ENCODE peak calls at places on chromosomes 2 and 18, in seven cellular contexts. X is lower leg skin, G is endothelial cell of umbilical vein, Z is testis, A is uterus, W is suprapubic skin, Q is body of pancreas. S is an unnamed sample.

GRCh38 chr2:15636972-15637785 is 45.5 kb downstream of the DDX1 start:
- DNase-seq in A (peak; percentile 66), G (peak; percentile 85), Z (peak; percentile 83), Q (peak; percentile 70), W (no peak), X (peak; percentile 93), S (peak; percentile 82)

GRCh38 chr2:161283926-161284325 is 24.3 kb upstream of the PSMD14 start:
- DNase-seq in Z (no peak), W (no peak), Q (no peak), A (no peak), X (no peak), G (no peak), S (no peak)

GRCh38 chr18:77676901-77677300 is 427.3 kb downstream of the GALR1 start:
- DNase-seq in W (no peak), X (no peak), A (no peak), G (no peak), Q (no peak), Z (no peak), S (no peak)

GRCh38 chr2:6642011-6642410 is 223.7 kb downstream of the CMPK2 start:
- DNase-seq in Q (no peak), A (no peak), X (no peak), Z (no peak), W (no peak), G (no peak), S (no peak)

GRCh38 chr18:11785444-11786055 is 65.7 kb upstream of the CHMP1B start:
- DNase-seq in W (no peak), Q (no peak), A (no peak), X (no peak), G (no peak), Z (no peak), S (no peak)

GRCh38 chr2:168060956-168061750 is 186.2 kb downstream of the STK39 start:
- DNase-seq in A (no peak), Q (no peak), Z (no peak), W (no peak), X (no peak), G (no peak), S (peak; percentile 12)

GRCh38 chr2:179981085-179981484 is 26.0 kb downstream of the CWC22 start:
- DNase-seq in G (peak; percentile 55), W (no peak), Q (no peak), X (no peak), Z (no peak), A (no peak), S (no peak)

GRCh38 chr2:38371235-38371634 is 5.8 kb downstream of the ATL2 start:
- DNase-seq in X (no peak), A (no peak), Q (no peak), G (no peak), Z (no peak), W (no peak), S (no peak)

GRCh38 chr2:161981679-161982300 is 92.2 kb downstream of the DPP4 start:
- DNase-seq in W (no peak), Q (no peak), X (no peak), A (no peak), G (no peak), Z (no peak), S (no peak)

GRCh38 chr2:20179755-20180594 is 45.0 kb downstream of the SDC1 start:
- DNase-seq in Q (peak; percentile 90), Z (no peak), A (no peak), W (peak; percentile 67), X (peak; percentile 85), G (no peak), S (no peak)

GRCh38 chr18:59085797-59086196 is 53.9 kb upstream of the SEC11C start:
- DNase-seq in Z (no peak), G (peak; percentile 41), A (no peak), W (no peak), X (no peak), Q (no peak), S (no peak)

GRCh38 chr2:216478151-216478550 is 20.5 kb upstream of the RPL37A start:
- DNase-seq in A (no peak), G (peak; percentile 95), W (no peak), Q (peak; percentile 22), Z (peak; percentile 79), X (no peak), S (no peak)

GRCh38 chr2:107062599-107063196 is 176.7 kb upstream of the ST6GAL2 start:
- DNase-seq in G (no peak), W (no peak), Q (no peak), Z (no peak), A (no peak), X (no peak), S (no peak)

GRCh38 chr2:78082555-78082954 is 560.4 kb upstream of the LRRTM4 start:
- DNase-seq in X (no peak), Q (no peak), W (no peak), A (no peak), G (no peak), Z (no peak), S (no peak)

GRCh38 chr18:45107425-45107824 is 426.7 kb downstream of the SETBP1 start:
- DNase-seq in Q (no peak), W (no peak), A (no peak), Z (no peak), X (no peak), G (no peak), S (no peak)

GRCh38 chr2:27353762-27354596 is 2.6 kb downstream of the GTF3C2 start:
- DNase-seq in G (no peak), Q (no peak), A (no peak), Z (no peak), X (no peak), W (no peak), S (peak; percentile 76)

GRCh38 chr2:236402016-236402784 is 138.0 kb upstream of the ASB18 start:
- DNase-seq in W (no peak), Z (no peak), X (peak; percentile 66), A (no peak), G (no peak), Q (no peak), S (no peak)

GRCh38 chr2:240427729-240428128 is 7.7 kb upstream of the GPC1 start:
- DNase-seq in X (peak; percentile 17), W (no peak), Z (peak; percentile 0), A (no peak), G (no peak), Q (no peak), S (no peak)

GRCh38 chr2:220334210-220334609 is 706.8 kb downstream of the SLC4A3 start:
- DNase-seq in Q (no peak), Z (no peak), X (no peak), W (no peak), A (no peak), G (no peak), S (no peak)

GRCh38 chr2:205646680-205647079 is 35.6 kb upstream of the NRP2 start:
- DNase-seq in X (peak; percentile 28), A (no peak), G (no peak), W (no peak), Q (no peak), Z (no peak), S (no peak)

GRCh38 chr2:218375212-218375611 is 6.9 kb upstream of the SLC11A1 start:
- DNase-seq in Z (no peak), Q (no peak), X (no peak), A (no peak), W (no peak), G (peak; percentile 55), S (no peak)

GRCh38 chr2:20216130-20217025 is 8.6 kb downstream of the SDC1 start:
- DNase-seq in Q (no peak), G (no peak), A (no peak), Z (no peak), X (no peak), W (peak; percentile 54), S (no peak)

GRCh38 chr2:127064642-127065250 is 42.2 kb downstream of the BIN1 start:
- DNase-seq in A (peak; percentile 94), Q (peak; percentile 81), Z (peak; percentile 81), W (peak; percentile 96), G (peak; percentile 98), X (peak; percentile 98), S (peak; percentile 75)
- TF ChIP-seq POLR2A in A (peak; percentile 28), Q (no peak), Z (no peak), W (no peak), G (peak; percentile 18), X (no peak), S (peak; percentile 52)

GRCh38 chr2:210561482-210561881 is 5.1 kb downstream of the CPS1 start:
- DNase-seq in A (no peak), Q (no peak), G (no peak), W (no peak), X (no peak), Z (no peak), S (no peak)
- TF ChIP-seq POLR2A in A (no peak), Q (no peak), G (no peak), W (no peak), X (no peak), Z (no peak), S (no peak)

GRCh38 chr2:112584134-112584890 is at the start of gene CHCHD5:
- DNase-seq in W (peak; percentile 98), Q (peak; percentile 98), A (peak; percentile 95), Z (peak; percentile 98), X (peak; percentile 99), G (peak; percentile 94), S (peak; percentile 96)
- TF ChIP-seq POLR2A in W (peak; percentile 38), Q (peak; percentile 71), A (peak; percentile 35), Z (no peak), X (no peak), G (peak; percentile 96), S (peak; percentile 92)

GRCh38 chr2:238847841-238848565 is at the start of gene TWIST2:
- DNase-seq in A (peak; percentile 90), W (peak; percentile 90), X (peak; percentile 96), Q (peak; percentile 41), G (peak; percentile 50), Z (peak; percentile 82), S (no peak)
- TF ChIP-seq POLR2A in A (peak; percentile 80), W (peak; percentile 85), X (no peak), Q (no peak), G (no peak), Z (peak; percentile 13), S (no peak)

DNA sequence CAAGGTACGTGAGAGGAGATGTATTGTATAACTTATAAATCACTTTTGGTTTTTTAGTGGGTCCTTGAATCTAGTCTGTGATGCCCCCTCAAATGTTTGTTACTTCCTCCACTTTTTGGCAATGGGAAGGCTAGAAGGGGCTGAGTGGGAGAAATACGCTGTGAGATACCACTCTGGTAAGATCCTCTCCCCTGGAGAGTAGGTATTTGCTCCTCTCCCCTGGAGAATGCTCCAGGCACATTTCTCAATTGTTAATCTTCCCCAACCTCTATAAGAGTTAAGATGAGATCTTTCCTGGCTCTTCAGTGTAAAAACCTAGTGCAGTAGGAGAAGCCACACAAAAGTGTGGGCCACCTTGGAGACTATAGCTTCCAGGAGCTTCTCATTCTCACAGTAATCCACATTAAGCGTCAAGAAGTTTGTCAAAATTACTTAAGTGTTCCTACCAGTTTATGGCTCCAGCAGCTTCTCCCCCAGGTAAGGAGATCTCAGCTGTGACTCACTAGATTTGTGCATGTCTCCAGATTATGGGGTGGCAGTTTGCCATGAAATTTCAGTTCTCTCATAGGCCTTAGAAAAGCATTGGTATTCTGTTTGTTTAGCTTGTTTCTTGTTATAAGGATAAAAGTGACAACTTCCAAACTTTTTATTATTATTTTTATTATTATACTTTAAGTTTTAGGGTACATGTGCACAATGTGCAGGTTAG is 182.6 kb downstream of the FSIP2 start:
- DNase-seq in Q (no peak), W (no peak), Z (no peak), G (no peak), X (no peak), A (no peak), S (no peak)
- TF ChIP-seq POLR2A in Q (no peak), W (no peak), Z (no peak), G (no peak), X (no peak), A (no peak), S (no peak)

DNA sequence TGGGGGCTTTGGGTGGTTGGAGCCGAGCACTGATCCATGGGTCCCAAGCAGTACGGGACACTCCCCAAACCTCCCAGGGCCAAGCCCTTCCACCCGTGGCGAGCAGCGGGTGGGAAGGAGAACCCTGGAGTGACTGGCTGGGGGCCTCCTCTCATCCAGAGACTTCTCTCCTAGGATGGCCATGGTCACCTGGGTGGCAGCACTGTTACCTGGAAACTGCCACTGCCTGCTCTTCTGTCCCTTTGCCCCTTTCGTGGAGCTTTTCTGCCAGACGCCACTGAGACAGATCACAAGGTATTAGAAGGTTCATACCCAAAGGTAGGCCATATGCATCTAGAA is 26.9 kb downstream of the CENPO start:
- DNase-seq in X (no peak), A (no peak), G (no peak), Q (no peak), Z (peak; percentile 7), W (no peak), S (no peak)
- TF ChIP-seq POLR2A in X (no peak), A (no peak), G (no peak), Q (no peak), Z (no peak), W (no peak), S (no peak)

S was measured in erythroblast.